ENCODE peak calls at places on chromosomes 5 and 9, in five cellular contexts. I, L, K, W and H are unnamed samples.

GRCh38 chr5:122091942-122092600 is 14.0 kb upstream of the LOX start:
- DNase-seq in I (no peak), L (no peak), K (no peak), W (peak), H (peak)

GRCh38 chr5:168449166-168449565 is 37.1 kb upstream of the RARS1 start:
- DNase-seq in I (no peak), L (no peak), K (no peak), W (no peak), H (no peak)

GRCh38 chr5:91027316-91027937 is 355.7 kb downstream of the ARRDC3 start:
- DNase-seq in I (no peak), L (no peak), K (no peak), W (no peak), H (no peak)

GRCh38 chr9:15722888-15723287 is 170.0 kb downstream of the CCDC171 start:
- DNase-seq in I (no peak), L (no peak), K (no peak), W (peak), H (no peak)

GRCh38 chr5:169801781-169802180 is 164.7 kb downstream of the DOCK2 start:
- DNase-seq in I (no peak), L (no peak), K (no peak), W (no peak), H (no peak)

GRCh38 chr9:99737649-99738048 is 84.0 kb upstream of the NR4A3 start:
- DNase-seq in I (no peak), L (no peak), K (no peak), W (no peak), H (no peak)

GRCh38 chr9:115158666-115159481 is 40.9 kb upstream of the TNC start:
- DNase-seq in I (peak), L (no peak), K (no peak), W (no peak), H (no peak)

GRCh38 chr9:134549336-134549735 is 92.3 kb upstream of the COL5A1 start:
- DNase-seq in I (no peak), L (no peak), K (no peak), W (no peak), H (no peak)

GRCh38 chr5:125481506-125482455 is 735.3 kb upstream of the ZNF608 start:
- DNase-seq in I (peak), L (no peak), K (no peak), W (no peak), H (peak)

GRCh38 chr5:133742370-133743036 is 130.2 kb upstream of the FSTL4 start:
- DNase-seq in I (no peak), L (no peak), K (no peak), W (no peak), H (no peak)

GRCh38 chr5:173395257-173395932 is 67.2 kb upstream of the STC2 start:
- DNase-seq in I (no peak), L (no peak), K (no peak), W (peak), H (no peak)

GRCh38 chr5:65121880-65122436 is 353.2 kb downstream of the CWC27 start:
- DNase-seq in I (no peak), L (no peak), K (no peak), W (no peak), H (no peak)

GRCh38 chr9:127424669-127424986 is 446 bp downstream of the ZNF79 start:
- DNase-seq in I (no peak), L (no peak), K (no peak), W (no peak), H (no peak)

GRCh38 chr5:53357439-53357838 is 123.0 kb upstream of the FST start:
- DNase-seq in I (no peak), L (no peak), K (no peak), W (no peak), H (no peak)

GRCh38 chr5:53970510-53970909 is 339.9 kb downstream of the ARL15 start:
- DNase-seq in I (no peak), L (no peak), K (no peak), W (no peak), H (no peak)

GRCh38 chr9:129619787-129620668 is 873 bp downstream of the C9orf50 start:
- DNase-seq in I (peak), L (no peak), K (no peak), W (peak), H (peak)

GRCh38 chr5:14854806-14855205 is 16.8 kb downstream of the ANKH start:
- DNase-seq in I (no peak), L (no peak), K (no peak), W (no peak), H (no peak)

GRCh38 chr9:85743290-85744128 is 1.8 kb upstream of the AGTPBP1 start:
- DNase-seq in I (no peak), L (peak), K (no peak), W (peak), H (no peak)

GRCh38 chr5:83741571-83741970 is 20.9 kb upstream of the HAPLN1 start:
- DNase-seq in I (no peak), L (no peak), K (no peak), W (no peak), H (no peak)

GRCh38 chr5:96175090-96175489 is 213.4 kb upstream of the ELL2 start:
- DNase-seq in I (peak), L (no peak), K (no peak), W (peak), H (no peak)